ENCODE peak calls at places on chromosomes 3 and 15, in seven cellular contexts. C, J, U, X, I, T and H are unnamed samples.

GRCh38 chr15:26877842-26878241 is 11.0 kb downstream of the GABRA5 start:
- DNase-seq in T (no peak), U (no peak), X (no peak), I (no peak), J (no peak), C (no peak), H (no peak)

GRCh38 chr15:67550522-67550921 is 8.0 kb downstream of the MAP2K5 start:
- DNase-seq in I (no peak), X (no peak), J (no peak), U (no peak), C (no peak), T (no peak), H (no peak)

GRCh38 chr15:30885814-30886213 is 17.9 kb upstream of the FAN1 start:
- DNase-seq in C (no peak), J (no peak), I (no peak), T (no peak), X (no peak), U (peak), H (no peak)

GRCh38 chr3:126130081-126130855 is 46.3 kb upstream of the SLC41A3 start:
- DNase-seq in I (peak), T (no peak), J (no peak), U (no peak), C (no peak), X (no peak), H (no peak)

GRCh38 chr15:74595271-74595670 is 20.4 kb upstream of the CLK3 start:
- DNase-seq in U (no peak), T (no peak), C (no peak), X (no peak), I (no peak), J (no peak), H (no peak)

GRCh38 chr15:85825719-85826118 is 31.0 kb upstream of the KLHL25 start:
- DNase-seq in U (no peak), T (peak), C (no peak), J (no peak), X (no peak), I (peak), H (no peak)

GRCh38 chr15:98658831-98659699 is 10.7 kb downstream of the IGF1R start:
- DNase-seq in J (no peak), T (no peak), U (no peak), C (peak), I (no peak), X (no peak), H (peak)

GRCh38 chr3:129336093-129336706 is 57.5 kb downstream of the HMCES start:
- DNase-seq in U (no peak), T (no peak), X (no peak), I (no peak), J (no peak), C (no peak), H (no peak)

GRCh38 chr3:56819016-56819809 is 17.5 kb upstream of the ARHGEF3 start:
- DNase-seq in J (no peak), U (no peak), X (no peak), T (no peak), I (no peak), C (no peak), H (no peak)

GRCh38 chr3:170355738-170356595 is 1.5 kb upstream of the SKIL start:
- DNase-seq in U (peak), T (no peak), I (no peak), X (no peak), J (no peak), C (no peak), H (peak)

GRCh38 chr3:24145481-24145880 is 200.4 kb downstream of the NR1D2 start:
- DNase-seq in I (no peak), X (no peak), U (no peak), C (no peak), J (no peak), T (no peak), H (no peak)

GRCh38 chr15:90818251-90819210 is 49.9 kb upstream of the FURIN start:
- DNase-seq in C (no peak), U (peak), X (no peak), I (peak), T (no peak), J (no peak), H (no peak)

GRCh38 chr3:177928156-177928555 is 608.1 kb upstream of the KCNMB2 start:
- DNase-seq in X (no peak), T (no peak), J (no peak), U (no peak), C (no peak), I (no peak), H (no peak)

GRCh38 chr3:124607163-124607562 is 123.1 kb upstream of the UMPS start:
- DNase-seq in J (no peak), T (peak), X (no peak), I (no peak), C (no peak), U (no peak), H (no peak)

GRCh38 chr3:105904683-105905320 is 36.0 kb upstream of the CBLB start:
- DNase-seq in U (no peak), I (no peak), J (no peak), T (no peak), C (no peak), X (no peak), H (no peak)

GRCh38 chr15:73495171-73495570 is 52.2 kb downstream of the REC114 start:
- DNase-seq in T (no peak), C (no peak), U (no peak), J (no peak), I (no peak), X (no peak), H (no peak)

GRCh38 chr15:85504739-85505676 is 124.6 kb downstream of the AKAP13 start:
- DNase-seq in X (peak), U (no peak), T (no peak), I (no peak), J (peak), C (peak), H (peak)

GRCh38 chr15:72800819-72801481 is 17.4 kb upstream of the ADPGK start:
- DNase-seq in X (no peak), J (no peak), C (no peak), U (no peak), I (no peak), T (peak), H (no peak)

GRCh38 chr3:59192473-59192872 is 142.6 kb upstream of the CFAP20DC start:
- DNase-seq in X (no peak), I (no peak), C (no peak), U (no peak), J (no peak), T (no peak), H (no peak)

GRCh38 chr15:90711418-90711824 is 5.7 kb upstream of the BLM start:
- DNase-seq in I (no peak), T (no peak), C (no peak), U (no peak), J (no peak), X (no peak), H (no peak)

GRCh38 chr3:146374146-146374545 is 95.2 kb downstream of the PLSCR2 start:
- DNase-seq in U (no peak), T (no peak), J (no peak), X (no peak), I (no peak), C (no peak), H (no peak)

GRCh38 chr3:77147836-77148578 is 108.1 kb downstream of the ROBO2 start:
- DNase-seq in J (peak), C (no peak), X (no peak), U (peak), T (no peak), I (no peak), H (no peak)

GRCh38 chr3:7166460-7166859 is 305.5 kb downstream of the GRM7 start:
- DNase-seq in U (no peak), T (no peak), J (no peak), X (no peak), C (no peak), I (no peak), H (no peak)

GRCh38 chr3:24401811-24402185 is 92.9 kb downstream of the THRB start:
- DNase-seq in I (no peak), X (no peak), U (no peak), C (no peak), J (no peak), T (no peak), H (no peak)

GRCh38 chr3:105997800-105998526 is 129.2 kb upstream of the CBLB start:
- DNase-seq in X (no peak), I (no peak), U (no peak), J (no peak), T (no peak), C (no peak), H (no peak)

GRCh38 chr3:123914829-123915228 is 30.7 kb upstream of the MYLK start:
- DNase-seq in X (no peak), U (no peak), C (no peak), I (no peak), J (no peak), T (no peak), H (no peak)

GRCh38 chr3:152709659-152710058 is 125.3 kb upstream of the P2RY1 start:
- DNase-seq in J (no peak), C (no peak), U (no peak), T (no peak), X (no peak), I (no peak), H (no peak)

GRCh38 chr15:77107068-77107467 is 36.2 kb upstream of the TSPAN3 start:
- DNase-seq in X (no peak), U (no peak), J (no peak), C (no peak), I (no peak), T (no peak), H (no peak)

GRCh38 chr3:73255609-73256029 is 194.2 kb downstream of the EBLN2 start:
- DNase-seq in I (no peak), J (no peak), U (no peak), T (no peak), X (no peak), C (no peak), H (no peak)

GRCh38 chr15:78177447-78177873 is 28.3 kb downstream of the IDH3A start:
- DNase-seq in J (peak), I (peak), C (peak), X (peak), T (no peak), U (peak), H (no peak)

GRCh38 chr3:38039101-38039898 is at the start of gene DLEC1:
- DNase-seq in T (no peak), U (peak), X (peak), C (peak), I (peak), J (peak), H (peak)

GRCh38 chr3:196120291-196120951 is 38.5 kb upstream of the TFRC start:
- DNase-seq in U (no peak), J (no peak), C (no peak), X (no peak), T (peak), I (no peak), H (no peak)

GRCh38 chr3:58167431-58168351 is 43.1 kb downstream of the DNASE1L3 start:
- DNase-seq in C (peak), J (no peak), X (peak), T (no peak), I (no peak), U (peak), H (peak)

GRCh38 chr3:187746479-187747335 is 1.4 kb upstream of the BCL6 start:
- DNase-seq in J (no peak), I (no peak), X (no peak), T (no peak), U (no peak), C (no peak), H (no peak)

GRCh38 chr15:27592036-27592725 is 506.9 kb downstream of the OCA2 start:
- DNase-seq in X (no peak), C (no peak), I (no peak), T (no peak), J (no peak), U (no peak), H (no peak)

GRCh38 chr3:120350431-120350941 is 1.3 kb upstream of the LRRC58 start:
- DNase-seq in X (no peak), I (no peak), C (no peak), T (peak), U (no peak), J (no peak), H (no peak)

GRCh38 chr3:186949281-186949982 is 19.1 kb downstream of the ST6GAL1 start:
- DNase-seq in T (no peak), X (no peak), I (no peak), U (no peak), J (no peak), C (no peak), H (no peak)

GRCh38 chr15:68372291-68372811 is 59.6 kb downstream of the ITGA11 start:
- DNase-seq in C (no peak), I (peak), U (peak), T (no peak), J (peak), X (no peak), H (no peak)

GRCh38 chr15:56758770-56759449 is 25.6 kb upstream of the ZNF280D start:
- DNase-seq in T (no peak), C (no peak), J (no peak), X (no peak), U (no peak), I (no peak), H (no peak)